ENCODE peak calls at places on chromosomes 2 and 18, in ten cellular contexts. N, Y, H, X, W, T, Q, M, V and K are unnamed samples.

GRCh38 chr2:119292226-119292625 is 68.6 kb downstream of the STEAP3 start:
- DNase-seq in Y (no peak), M (no peak), W (peak; percentile 47), N (no peak), V (no peak), T (no peak), Q (no peak), H (no peak), X (no peak), K (no peak)

GRCh38 chr2:108385411-108386071 is 7.8 kb downstream of the SULT1C4 start:
- DNase-seq in W (no peak), N (no peak), T (no peak), X (no peak), H (no peak), M (no peak), Y (peak; percentile 17), V (peak; percentile 48), Q (no peak), K (no peak)

GRCh38 chr18:49616618-49617328 is 54.9 kb downstream of the LIPG start:
- DNase-seq in M (no peak), T (no peak), Q (no peak), X (no peak), V (peak; percentile 26), H (no peak), Y (peak; percentile 24), N (no peak), W (no peak), K (no peak)

GRCh38 chr2:47653909-47654789 is 128.8 kb upstream of the MSH6 start:
- DNase-seq in W (peak; percentile 11), Q (no peak), H (no peak), N (no peak), Y (peak; percentile 28), X (no peak), V (no peak), T (no peak), M (no peak), K (peak; percentile 68)

GRCh38 chr2:39514825-39515224 is 77.7 kb upstream of the MAP4K3 start:
- DNase-seq in T (no peak), N (no peak), W (no peak), Q (no peak), V (no peak), Y (no peak), H (no peak), X (no peak), M (no peak), K (no peak)

GRCh38 chr2:191885650-191886049 is 38.8 kb upstream of the CAVIN2 start:
- DNase-seq in T (no peak), V (no peak), M (no peak), Q (no peak), N (no peak), H (no peak), W (no peak), X (no peak), Y (no peak), K (no peak)

GRCh38 chr2:20422679-20423271 is 24.1 kb upstream of the RHOB start:
- DNase-seq in X (no peak), W (peak; percentile 89), Q (no peak), N (no peak), T (no peak), M (no peak), Y (peak; percentile 54), V (no peak), H (no peak), K (peak; percentile 44)

GRCh38 chr2:205716126-205716525 is 33.8 kb downstream of the NRP2 start:
- DNase-seq in Y (no peak), M (no peak), T (no peak), Q (no peak), N (peak; percentile 73), H (no peak), X (no peak), W (no peak), V (no peak), K (peak; percentile 64)

GRCh38 chr2:119734051-119734450 is 25.7 kb upstream of the PTPN4 start:
- DNase-seq in X (no peak), W (no peak), T (no peak), Y (no peak), N (no peak), V (no peak), M (no peak), H (no peak), Q (no peak), K (no peak)

GRCh38 chr2:54468643-54469042 is 12.5 kb downstream of the SPTBN1 start:
- DNase-seq in V (no peak), Y (no peak), H (no peak), W (peak; percentile 17), X (no peak), T (no peak), M (no peak), N (no peak), Q (no peak), K (no peak)

GRCh38 chr18:3451989-3452749 is 2.2 kb downstream of the TGIF1 start:
- DNase-seq in H (peak; percentile 73), M (no peak), Y (no peak), T (no peak), Q (peak; percentile 75), W (peak; percentile 75), V (no peak), N (peak; percentile 68), X (no peak), K (peak; percentile 84)

GRCh38 chr18:30545393-30545792 is 497.1 kb downstream of the DSC3 start:
- DNase-seq in H (no peak), T (no peak), Q (no peak), V (no peak), X (no peak), M (no peak), N (no peak), Y (no peak), W (no peak), K (no peak)

GRCh38 chr2:221124542-221125235 is 447.4 kb downstream of the EPHA4 start:
- DNase-seq in H (no peak), W (no peak), N (no peak), X (no peak), T (no peak), Y (no peak), Q (no peak), M (no peak), V (no peak), K (no peak)

GRCh38 chr2:3105814-3106569 is 271.6 kb downstream of the EIPR1 start:
- DNase-seq in X (no peak), W (no peak), Y (no peak), T (no peak), V (no peak), M (no peak), H (no peak), Q (no peak), N (no peak), K (peak; percentile 12)

GRCh38 chr18:23664674-23665073 is 2.0 kb upstream of the ANKRD29 start:
- DNase-seq in T (no peak), M (no peak), V (no peak), Y (no peak), X (no peak), N (no peak), H (no peak), Q (no peak), W (no peak), K (no peak)

GRCh38 chr18:79496237-79496977 is 100.7 kb downstream of the NFATC1 start:
- DNase-seq in V (no peak), N (peak; percentile 44), Y (no peak), W (no peak), T (no peak), X (no peak), Q (peak; percentile 26), M (no peak), H (no peak), K (no peak)

GRCh38 chr18:48215876-48216638 is 193.1 kb downstream of the ZBTB7C start:
- DNase-seq in N (no peak), V (no peak), W (no peak), X (no peak), M (no peak), H (no peak), Q (no peak), Y (no peak), T (no peak), K (no peak)

GRCh38 chr2:86671304-86671981 is 47.8 kb upstream of the RNF103 start:
- DNase-seq in N (no peak), Y (no peak), H (no peak), X (no peak), V (no peak), T (no peak), M (no peak), Q (no peak), W (peak; percentile 42), K (no peak)

GRCh38 chr2:241859017-241859435 is 332 bp upstream of the PDCD1 start:
- DNase-seq in H (no peak), T (no peak), Y (no peak), N (no peak), X (no peak), M (no peak), Q (no peak), V (no peak), W (no peak), K (no peak)
- H3K4me3 ChIP-seq in H (peak overlapping the region; percentile 27), T (no peak overlapping the region), Y (peak overlapping the region; percentile 49), N (no peak overlapping the region), X (peak overlapping the region; percentile 24), M (no peak overlapping the region), Q (no peak overlapping the region), V (peak overlapping the region; percentile 56), W (no peak overlapping the region), K (peak overlapping the region; percentile 2)

GRCh38 chr2:25373269-25373981 is 31.7 kb upstream of the DNMT3A start:
- DNase-seq in T (no peak), N (peak; percentile 85), H (peak; percentile 93), Q (peak; percentile 47), M (no peak), Y (no peak), V (no peak), X (no peak), W (no peak), K (peak; percentile 71)
- H3K4me3 ChIP-seq in T (no peak overlapping the region), N (no peak overlapping the region), H (no peak overlapping the region), Q (no peak overlapping the region), M (no peak overlapping the region), Y (no peak overlapping the region), V (no peak overlapping the region), X (no peak overlapping the region), W (no peak overlapping the region), K (no peak overlapping the region)

DNA sequence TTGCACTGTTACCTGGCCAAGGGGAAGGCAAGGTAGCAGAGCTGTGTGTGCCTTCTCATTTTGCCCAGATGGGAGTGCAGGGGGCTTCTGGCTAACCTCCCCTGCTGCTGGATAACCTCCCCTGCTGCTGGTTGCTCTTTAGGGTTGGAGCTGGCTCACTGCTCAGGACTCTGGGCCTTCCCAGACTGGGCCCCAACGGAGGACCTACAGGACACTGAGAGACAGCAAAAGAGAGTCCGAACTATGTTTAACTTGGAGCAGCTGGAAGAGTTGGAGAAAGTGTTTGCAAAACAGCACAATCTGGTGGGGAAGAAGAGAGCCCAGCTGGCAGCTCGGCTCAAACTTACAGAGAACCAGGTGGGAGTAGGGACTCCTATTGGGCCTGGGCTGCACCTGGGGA is 5.8 kb upstream of the SMYD5 start:
- DNase-seq in V (no peak), H (no peak), T (no peak), W (no peak), M (no peak), Y (no peak), Q (no peak), N (no peak), X (no peak), K (no peak)
- H3K4me3 ChIP-seq in V (no peak overlapping the region), H (no peak overlapping the region), T (no peak overlapping the region), W (no peak overlapping the region), M (no peak overlapping the region), Y (no peak overlapping the region), Q (no peak overlapping the region), N (no peak overlapping the region), X (no peak overlapping the region), K (no peak overlapping the region)

DNA sequence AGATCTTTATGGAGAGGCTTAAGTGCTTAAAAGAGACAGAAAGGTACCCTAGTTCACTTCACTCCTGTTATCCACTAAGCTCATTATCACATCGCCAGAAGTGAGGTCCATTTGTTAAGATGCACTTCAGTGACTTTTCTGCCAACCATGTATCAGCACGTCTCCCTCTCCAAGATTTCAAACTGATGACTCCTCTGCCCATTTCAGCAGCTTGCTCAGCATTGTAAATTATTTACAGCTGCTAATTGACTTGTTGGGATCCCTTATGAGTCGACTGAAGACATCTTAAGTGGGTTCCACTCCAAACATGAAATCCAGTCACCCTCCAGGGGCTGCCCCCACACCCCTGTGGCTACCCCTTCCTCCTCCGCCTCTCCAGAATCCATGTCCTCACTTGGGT is 37.3 kb downstream of the DIPK1C start:
- DNase-seq in V (no peak), Y (no peak), X (no peak), H (no peak), W (no peak), Q (no peak), N (no peak), T (no peak), M (no peak), K (no peak)
- H3K4me3 ChIP-seq in V (no peak overlapping the region), Y (no peak overlapping the region), X (no peak overlapping the region), H (no peak overlapping the region), W (no peak overlapping the region), Q (no peak overlapping the region), N (no peak overlapping the region), T (no peak overlapping the region), M (no peak overlapping the region), K (no peak overlapping the region)